ENCODE peak calls at places on chromosomes 5 and 9, in ten cellular contexts. V is BE2C, H is endothelial cell, J is AG10803, K is WTC11, W is mammary epithelial cell, E is upper lobe of right lung, R is foreskin fibroblast, G is colonic mucosa, Q is osteoblast. A is an unnamed sample.

GRCh38 chr5:125487231-125487630 is 740.8 kb upstream of the ZNF608 start:
- DNase-seq in V (no peak), H (no peak), J (no peak), K (no peak), W (no peak), E (no peak), R (peak; percentile 57), G (no peak), Q (no peak), A (no peak)

GRCh38 chr5:139027150-139027549 is 152.0 kb upstream of the LRRTM2 start:
- DNase-seq in V (no peak), H (no peak), J (no peak), K (no peak), W (no peak), E (no peak), R (no peak), G (no peak), Q (no peak), A (no peak)

GRCh38 chr5:124824637-124825158 is 78.3 kb upstream of the ZNF608 start:
- DNase-seq in V (no peak), H (no peak), J (peak; percentile 13), K (no peak), W (peak; percentile 83), E (no peak), R (peak; percentile 79), G (no peak), Q (no peak), A (no peak)

GRCh38 chr5:111248571-111248970 is 24.4 kb downstream of the CAMK4 start:
- DNase-seq in V (peak; percentile 64), H (no peak), J (no peak), K (no peak), W (no peak), E (no peak), R (no peak), G (no peak), Q (no peak), A (no peak)

GRCh38 chr5:13251623-13252367 is 692.7 kb downstream of the DNAH5 start:
- DNase-seq in V (no peak), H (peak; percentile 28), J (no peak), K (no peak), W (peak; percentile 16), E (no peak), R (no peak), G (no peak), Q (no peak), A (no peak)

GRCh38 chr9:35318741-35319140 is 156.9 kb downstream of the UNC13B start:
- DNase-seq in V (no peak), H (no peak), J (no peak), K (no peak), W (no peak), E (no peak), R (no peak), G (no peak), Q (no peak), A (no peak)

GRCh38 chr5:5929231-5929630 is 449.1 kb downstream of the MED10 start:
- DNase-seq in V (no peak), H (no peak), J (no peak), K (no peak), W (no peak), E (no peak), R (no peak), G (no peak), Q (no peak), A (no peak)

GRCh38 chr5:40655138-40655537 is 24.6 kb upstream of the PTGER4 start:
- DNase-seq in V (no peak), H (no peak), J (no peak), K (no peak), W (no peak), E (no peak), R (no peak), G (no peak), Q (no peak), A (no peak)

GRCh38 chr5:31119938-31120641 is 73.4 kb upstream of the CDH6 start:
- DNase-seq in V (no peak), H (no peak), J (no peak), K (no peak), W (no peak), E (no peak), R (peak; percentile 14), G (no peak), Q (no peak), A (no peak)

GRCh38 chr9:120715331-120715924 is 1.2 kb upstream of the MEGF9 start:
- DNase-seq in V (peak; percentile 66), H (no peak), J (peak; percentile 73), K (peak; percentile 43), W (no peak), E (no peak), R (peak; percentile 94), G (peak; percentile 56), Q (peak; percentile 87), A (peak; percentile 47)

GRCh38 chr5:102959055-102959454 is 160.9 kb downstream of the GIN1 start:
- DNase-seq in V (no peak), H (no peak), J (peak; percentile 87), K (no peak), W (peak; percentile 81), E (no peak), R (peak; percentile 92), G (no peak), Q (peak; percentile 73), A (no peak)

GRCh38 chr5:77398896-77399295 is 93.2 kb downstream of the WDR41 start:
- DNase-seq in V (no peak), H (no peak), J (peak; percentile 29), K (no peak), W (no peak), E (no peak), R (no peak), G (no peak), Q (no peak), A (no peak)

DNA sequence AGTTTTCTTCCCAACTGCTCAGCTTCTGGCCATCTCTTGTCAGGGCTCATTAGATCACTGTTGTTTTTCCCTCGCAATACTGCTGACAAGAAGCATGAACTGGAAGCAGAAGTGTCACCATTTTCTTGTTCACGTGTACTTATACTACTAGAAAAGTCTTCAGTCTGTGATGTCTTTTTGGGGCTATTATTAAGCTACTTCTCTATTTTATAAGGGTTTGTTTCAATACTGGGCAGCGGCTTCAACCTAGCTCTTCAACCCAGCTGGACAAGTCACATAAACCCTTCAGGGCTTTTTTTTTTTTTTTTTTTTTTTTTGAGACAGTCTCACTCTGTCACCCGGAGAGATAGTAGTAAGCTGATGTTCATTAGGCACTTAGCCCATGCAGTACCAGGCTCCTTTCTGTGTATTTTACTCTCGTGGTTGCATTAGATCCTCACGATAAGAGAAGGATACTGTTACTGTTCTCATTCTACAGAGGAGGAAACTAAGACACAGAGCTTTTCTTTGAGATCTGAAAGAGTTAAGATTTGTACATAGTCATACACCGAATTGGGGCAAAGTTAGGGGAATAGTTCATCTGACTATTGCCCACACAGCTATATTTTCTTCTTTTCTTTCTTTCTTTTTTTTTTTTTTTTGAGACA is 20.5 kb downstream of the RAPGEF1 start:
- DNase-seq in V (no peak), H (no peak), J (no peak), K (no peak), W (no peak), E (no peak), R (no peak), G (no peak), Q (peak; percentile 31), A (no peak)
- TF ChIP-seq CTCF in V (no peak), H (no peak), J (no peak), K (no peak), W (no peak), E (no peak), R (no peak), G (no peak), Q (no peak), A (no peak)

DNA sequence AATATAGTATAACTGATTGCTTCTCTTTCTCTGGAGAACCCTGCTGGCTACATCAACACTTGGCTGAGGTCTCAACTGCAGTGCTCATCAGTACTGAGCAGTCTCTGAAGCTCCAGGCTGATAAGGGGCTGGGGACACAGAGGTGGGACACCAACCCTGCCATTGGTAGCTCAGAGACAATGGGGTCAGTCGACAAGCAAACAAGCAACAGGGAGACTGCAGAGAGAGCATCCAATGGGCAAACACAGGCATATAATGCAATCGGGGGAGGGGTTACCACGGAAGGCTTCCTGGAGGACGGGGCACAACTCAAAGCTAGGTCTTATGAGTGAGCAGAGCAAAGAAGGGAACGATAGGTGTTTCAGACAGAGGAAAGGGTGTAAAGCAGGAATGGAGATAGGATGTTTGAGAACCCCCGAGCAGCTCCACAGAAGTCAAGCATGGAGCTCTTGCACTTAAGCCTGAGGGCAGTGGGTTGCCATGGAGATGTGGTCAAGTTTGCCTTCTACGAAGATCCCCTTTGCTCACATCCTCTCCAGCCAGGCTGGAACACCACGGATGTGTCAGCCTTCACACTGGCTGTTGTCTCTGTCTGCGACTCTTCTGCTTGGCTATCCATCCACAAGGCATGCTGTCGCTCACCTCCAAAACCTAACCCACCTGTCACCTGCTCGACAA is 21.5 kb upstream of the AKNA start:
- DNase-seq in V (no peak), H (no peak), J (peak; percentile 58), K (no peak), W (peak; percentile 45), E (no peak), R (peak; percentile 51), G (no peak), Q (peak; percentile 75), A (no peak)
- TF ChIP-seq CTCF in V (no peak), H (no peak), J (no peak), K (no peak), W (no peak), E (no peak), R (no peak), G (no peak), Q (no peak), A (no peak)

DNA sequence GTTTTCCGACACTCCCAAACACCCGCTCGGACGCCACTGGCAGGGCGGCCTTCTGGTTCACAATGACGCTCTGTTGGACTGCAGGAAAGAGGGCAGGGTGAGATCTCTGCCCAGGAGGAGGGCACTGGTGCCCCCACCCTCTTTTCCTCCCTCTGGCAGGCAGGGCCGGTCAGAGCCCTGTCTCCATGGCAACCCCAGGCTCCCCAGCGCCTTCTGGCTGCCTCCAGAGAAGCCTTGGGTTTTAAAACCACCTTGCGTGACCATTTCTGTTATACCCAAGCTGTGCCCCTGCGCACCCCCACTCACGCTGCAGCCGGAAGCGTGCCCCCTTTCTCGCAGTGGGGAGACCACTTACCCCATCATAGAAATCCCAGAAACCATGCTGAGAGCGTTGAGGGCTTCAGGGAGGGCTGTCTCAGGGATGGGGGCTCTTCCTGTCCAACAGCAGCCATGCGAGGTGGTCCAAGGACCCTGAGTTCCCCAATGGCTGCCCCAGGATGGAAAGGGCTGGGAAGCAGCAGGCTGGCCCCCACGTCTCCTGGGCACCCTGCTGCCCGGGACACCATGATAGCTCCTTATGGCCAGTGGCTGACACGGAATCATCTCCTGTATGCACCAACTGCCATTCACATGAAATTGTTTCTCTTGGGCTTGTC is 7.3 kb downstream of the C9orf50 start:
- DNase-seq in V (no peak), H (no peak), J (no peak), K (no peak), W (no peak), E (no peak), R (peak; percentile 29), G (no peak), Q (no peak), A (peak; percentile 48)
- TF ChIP-seq CTCF in V (no peak), H (no peak), J (no peak), K (no peak), W (no peak), E (no peak), R (no peak), G (no peak), Q (no peak), A (no peak)

DNA sequence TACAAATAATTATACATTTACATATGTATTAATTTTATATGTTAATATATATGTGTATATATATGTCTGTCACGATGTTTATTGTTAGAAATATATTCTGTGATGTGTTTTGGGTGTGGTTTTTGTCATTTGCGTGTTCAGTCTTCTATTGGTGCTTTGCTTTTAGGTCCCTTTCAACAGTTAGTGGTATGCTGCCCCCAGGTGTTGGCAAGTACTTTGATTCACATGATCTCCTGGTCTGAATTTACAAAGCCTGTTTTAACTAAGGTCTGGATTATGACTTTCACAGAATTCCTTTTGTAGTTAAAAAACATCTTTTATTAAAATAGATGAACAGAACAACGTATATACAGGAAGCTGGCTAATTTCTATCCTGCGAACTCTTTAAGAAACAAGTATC is 271.5 kb downstream of the CCDC171 start:
- DNase-seq in V (peak; percentile 21), H (peak; percentile 11), J (no peak), K (peak; percentile 23), W (no peak), E (no peak), R (peak; percentile 56), G (no peak), Q (no peak), A (no peak)
- TF ChIP-seq CTCF in V (peak; percentile 44), H (no peak), J (no peak), K (no peak), W (no peak), E (no peak), R (no peak), G (no peak), Q (peak; percentile 32), A (no peak)